ENCODE peak calls at places on chromosomes 11 and 22, in seven cellular contexts. L is CD8-positive, alpha-beta memory T cell; B is activated CD4-positive, alpha-beta T cell treated with anti-CD3 and anti-CD28 coated beads for 48 hours; J is AG04450; W is right cardiac atrium; F is endothelial cell; U is CD4-positive, alpha-beta T cell. R is an unnamed sample.

GRCh38 chr11:99803501-99803900 is 782.8 kb downstream of the CNTN5 start:
- DNase-seq in J (no peak), U (no peak), B (no peak), L (no peak), F (no peak), W (no peak), R (no peak)

GRCh38 chr11:59669611-59670009 is 773 bp upstream of the PATL1 start:
- DNase-seq in J (no peak), W (peak), U (no peak), B (no peak), L (no peak), F (peak), R (no peak)

GRCh38 chr22:29202231-29203192 is 3.2 kb upstream of the EMID1 start:
- DNase-seq in W (peak), L (peak), F (peak), J (no peak), B (peak), U (peak), R (peak)

GRCh38 chr11:73048446-73048845 is 93.7 kb downstream of the FCHSD2 start:
- DNase-seq in B (no peak), F (no peak), W (no peak), L (no peak), J (no peak), U (no peak), R (no peak)

GRCh38 chr22:38419121-38419863 is 35.7 kb downstream of the KCNJ4 start:
- DNase-seq in J (no peak), F (no peak), B (no peak), U (no peak), L (no peak), W (peak), R (no peak)

GRCh38 chr11:1082728-1083620 is 8.3 kb downstream of the MUC2 start:
- DNase-seq in U (no peak), L (no peak), W (peak), J (no peak), B (no peak), F (no peak), R (peak)

GRCh38 chr11:108938604-108939003 is 273.7 kb downstream of the DDX10 start:
- DNase-seq in L (no peak), W (no peak), U (no peak), F (no peak), J (no peak), B (no peak), R (no peak)

GRCh38 chr11:8100151-8100550 is 19.1 kb downstream of the TUB start:
- DNase-seq in W (no peak), J (no peak), B (no peak), F (no peak), L (no peak), U (no peak), R (no peak)

GRCh38 chr22:16949561-16949960 is 58.5 kb downstream of the GAB4 start:
- DNase-seq in W (no peak), U (no peak), J (no peak), L (no peak), B (peak), F (no peak), R (peak)